ENCODE peak calls at places on chromosomes 7 and 10, in eight cellular contexts. P is activated naive CD4-positive, alpha-beta T cell; K is NCI-H1105; G is ACHN; A is activated naive CD8-positive, alpha-beta T cell treated with anti-CD3 and anti-CD28 coated beads for 36 hours; L is endothelial cell; R is stimulated activated CD4-positive, alpha-beta T cell treated with anti-CD3 and anti-CD28 coated beads, Interleukin-15, amount 100 ng/mL, for 1 hour; E is activated CD8-positive, alpha-beta memory T cell treated with anti-CD3 and anti-CD28 coated beads for 24 hours. V is an unnamed sample.

GRCh38 chr10:89916481-89916880 is 215.1 kb downstream of the KIF20B start:
- DNase-seq in P (no peak), K (no peak), G (no peak), A (no peak), L (no peak), R (no peak), E (no peak), V (no peak)

GRCh38 chr7:19707240-19707639 is 1.6 kb downstream of the POLR1F start:
- DNase-seq in P (no peak), K (no peak), G (peak), A (no peak), L (no peak), R (no peak), E (no peak), V (no peak)

GRCh38 chr10:96556003-96556402 is 30.8 kb downstream of the TM9SF3 start:
- DNase-seq in P (no peak), K (no peak), G (peak), A (no peak), L (no peak), R (no peak), E (no peak), V (no peak)

GRCh38 chr7:65239707-65240352 is 133.8 kb upstream of the ZNF92 start:
- DNase-seq in P (no peak), K (no peak), G (peak), A (no peak), L (peak), R (no peak), E (no peak), V (peak)

GRCh38 chr7:104857458-104858425 is 156.3 kb upstream of the KMT2E start:
- DNase-seq in P (no peak), K (no peak), G (no peak), A (peak), L (no peak), R (no peak), E (no peak), V (no peak)

GRCh38 chr10:37390901-37391300 is 265.5 kb downstream of the ANKRD30A start:
- DNase-seq in P (no peak), K (no peak), G (no peak), A (no peak), L (no peak), R (no peak), E (no peak), V (no peak)

GRCh38 chr10:133187091-133187905 is 27.3 kb downstream of the KNDC1 start:
- DNase-seq in P (no peak), K (no peak), G (no peak), A (no peak), L (no peak), R (no peak), E (no peak), V (no peak)

GRCh38 chr7:150620617-150621371 is 11.4 kb downstream of the GIMAP6 start:
- DNase-seq in P (no peak), K (no peak), G (no peak), A (no peak), L (no peak), R (no peak), E (no peak), V (no peak)

GRCh38 chr10:71084061-71084817 is 128.1 kb upstream of the UNC5B start:
- DNase-seq in P (no peak), K (no peak), G (no peak), A (no peak), L (no peak), R (no peak), E (peak), V (peak)

GRCh38 chr7:28682811-28683210 is 270.5 kb downstream of the CREB5 start:
- DNase-seq in P (no peak), K (no peak), G (no peak), A (no peak), L (no peak), R (no peak), E (no peak), V (no peak)

GRCh38 chr7:90749774-90750173 is 153.7 kb downstream of the CDK14 start:
- DNase-seq in P (no peak), K (no peak), G (no peak), A (no peak), L (no peak), R (no peak), E (no peak), V (no peak)

GRCh38 chr7:132232394-132232793 is 343.9 kb downstream of the PLXNA4 start:
- DNase-seq in P (no peak), K (no peak), G (no peak), A (no peak), L (no peak), R (no peak), E (no peak), V (peak)

GRCh38 chr10:27383595-27384542 is 120.2 kb upstream of the RAB18 start:
- DNase-seq in P (no peak), K (no peak), G (no peak), A (no peak), L (no peak), R (no peak), E (no peak), V (no peak)

GRCh38 chr7:144736880-144737493 is 98.9 kb downstream of the TPK1 start:
- DNase-seq in P (no peak), K (no peak), G (no peak), A (no peak), L (no peak), R (no peak), E (no peak), V (no peak)

GRCh38 chr10:16910795-16911164 is 93.6 kb upstream of the RSU1 start:
- DNase-seq in P (no peak), K (no peak), G (no peak), A (no peak), L (no peak), R (no peak), E (no peak), V (no peak)

GRCh38 chr10:129601737-129602136 is 134.7 kb downstream of the MGMT start:
- DNase-seq in P (no peak), K (no peak), G (no peak), A (no peak), L (no peak), R (no peak), E (no peak), V (peak)

GRCh38 chr10:101695404-101695732 is 398 bp upstream of the FBXW4 start:
- DNase-seq in P (no peak), K (no peak), G (no peak), A (no peak), L (no peak), R (no peak), E (no peak), V (no peak)

GRCh38 chr7:129434846-129435318 is 650 bp downstream of the STRIP2 start:
- DNase-seq in P (no peak), K (no peak), G (peak), A (no peak), L (peak), R (no peak), E (no peak), V (no peak)

GRCh38 chr10:21172774-21173432 is 275.8 kb upstream of the NEBL start:
- DNase-seq in P (no peak), K (no peak), G (no peak), A (no peak), L (peak), R (no peak), E (no peak), V (peak)

GRCh38 chr7:47191876-47192291 is 390.0 kb downstream of the TNS3 start:
- DNase-seq in P (no peak), K (no peak), G (no peak), A (no peak), L (no peak), R (no peak), E (no peak), V (no peak)

GRCh38 chr10:77661100-77661499 is 23.5 kb upstream of the KCNMA1 start:
- DNase-seq in P (no peak), K (no peak), G (no peak), A (no peak), L (no peak), R (no peak), E (no peak), V (no peak)

GRCh38 chr10:10160821-10161312 is 856.8 kb upstream of the CELF2 start:
- DNase-seq in P (no peak), K (no peak), G (no peak), A (no peak), L (no peak), R (no peak), E (no peak), V (no peak)

GRCh38 chr10:132486539-132487121 is 51.0 kb upstream of the INPP5A start:
- DNase-seq in P (no peak), K (no peak), G (no peak), A (no peak), L (no peak), R (no peak), E (no peak), V (no peak)